ENCODE peak calls at places on chromosomes 13 and 19, in eight cellular contexts. F is left ventricle myocardium inferior, U is fibroblast of mammary gland, M is AG04450, I is mesothelial cell of epicardium, B is prostate gland, N is HFF-Myc, C is cardiac fibroblast. H is an unnamed sample.

GRCh38 chr19:58002384-58003152 is at the start of gene ZNF606:
- DNase-seq in N (peak), M (peak), B (peak), U (peak), F (peak), C (peak), I (peak), H (peak)

GRCh38 chr13:49234741-49235140 is 13.0 kb upstream of the CDADC1 start:
- DNase-seq in U (no peak), N (no peak), M (no peak), C (no peak), B (no peak), F (no peak), I (no peak), H (no peak)

GRCh38 chr13:87821512-87821911 is 150.3 kb downstream of the SLITRK5 start:
- DNase-seq in B (no peak), M (no peak), C (no peak), N (no peak), I (no peak), U (no peak), F (no peak), H (no peak)

GRCh38 chr13:49587311-49587847 is 2.0 kb upstream of the RCBTB1 start:
- DNase-seq in N (no peak), C (peak), M (no peak), I (no peak), B (no peak), U (peak), F (no peak), H (peak)

GRCh38 chr13:39411501-39411900 is 191.5 kb downstream of the LHFPL6 start:
- DNase-seq in C (no peak), I (no peak), B (no peak), M (no peak), N (no peak), U (no peak), F (no peak), H (no peak)

GRCh38 chr19:31278555-31279435 is 70.4 kb downstream of the TSHZ3 start:
- DNase-seq in C (no peak), N (no peak), F (no peak), B (no peak), U (no peak), I (no peak), M (no peak), H (no peak)

GRCh38 chr13:21529102-21529893 is 70.2 kb upstream of the ZDHHC20 start:
- DNase-seq in I (no peak), B (no peak), M (no peak), F (no peak), C (no peak), U (no peak), N (no peak), H (no peak)

GRCh38 chr13:104017317-104017716 is 951.1 kb upstream of the SLC10A2 start:
- DNase-seq in I (no peak), C (no peak), F (no peak), U (no peak), N (no peak), M (no peak), B (no peak), H (no peak)

GRCh38 chr19:39497850-39498261 is 891 bp upstream of the DLL3 start:
- DNase-seq in F (no peak), B (no peak), M (no peak), U (peak), N (no peak), I (no peak), C (peak), H (no peak)

GRCh38 chr13:26458196-26458734 is 99.2 kb upstream of the WASF3 start:
- DNase-seq in N (no peak), F (no peak), C (no peak), B (no peak), I (no peak), M (no peak), U (no peak), H (no peak)

GRCh38 chr13:113413898-113414282 is 39.4 kb downstream of the ADPRHL1 start:
- DNase-seq in C (no peak), M (no peak), I (no peak), B (no peak), U (no peak), N (no peak), F (peak), H (no peak)

GRCh38 chr13:52849727-52850395 is 1.4 kb upstream of the PCDH8 start:
- DNase-seq in F (no peak), B (no peak), U (no peak), C (no peak), I (no peak), N (no peak), M (no peak), H (no peak)

GRCh38 chr19:11247934-11248333 is 8.5 kb downstream of the ANGPTL8 start:
- DNase-seq in M (no peak), C (no peak), N (no peak), I (no peak), F (no peak), U (no peak), B (no peak), H (no peak)

GRCh38 chr13:46679369-46680180 is 117.4 kb downstream of the ESD start:
- DNase-seq in U (peak), B (no peak), I (no peak), N (peak), F (no peak), M (no peak), C (peak), H (peak)

GRCh38 chr13:27028683-27029480 is 142.7 kb downstream of the USP12 start:
- DNase-seq in U (no peak), F (no peak), M (no peak), I (no peak), N (no peak), C (no peak), B (no peak), H (no peak)

GRCh38 chr13:48680756-48681392 is 27.1 kb downstream of the CYSLTR2 start:
- DNase-seq in B (no peak), U (no peak), F (no peak), N (no peak), I (no peak), M (no peak), C (no peak), H (no peak)

GRCh38 chr19:15436012-15436825 is 13.5 kb downstream of the WIZ start:
- DNase-seq in U (no peak), M (no peak), B (no peak), I (no peak), F (no peak), C (no peak), N (no peak), H (no peak)

GRCh38 chr19:10672529-10673150 is 18.5 kb downstream of the ILF3 start:
- DNase-seq in C (no peak), B (no peak), U (peak), N (no peak), F (no peak), M (no peak), I (no peak), H (no peak)

GRCh38 chr19:40217921-40218890 is at the start of gene TTC9B:
- DNase-seq in F (no peak), C (peak), N (no peak), U (no peak), M (no peak), B (no peak), I (no peak), H (no peak)

GRCh38 chr13:66618702-66619101 is 611.4 kb downstream of the PCDH9 start:
- DNase-seq in M (peak), U (peak), I (no peak), N (peak), F (no peak), B (no peak), C (peak), H (peak)

GRCh38 chr19:47518854-47519253 is 4.0 kb upstream of the NAPA start:
- DNase-seq in F (no peak), I (no peak), B (no peak), M (no peak), N (no peak), C (no peak), U (no peak), H (no peak)

GRCh38 chr19:35257113-35257461 is 8.3 kb downstream of the LSR start:
- DNase-seq in I (no peak), U (no peak), F (no peak), M (no peak), B (no peak), C (no peak), N (no peak), H (no peak)

GRCh38 chr19:30447276-30447870 is 75.2 kb downstream of the ZNF536 start:
- DNase-seq in N (no peak), B (no peak), M (no peak), C (no peak), I (no peak), F (no peak), U (no peak), H (peak)

GRCh38 chr13:59012731-59013130 is 1151.0 kb downstream of the DIAPH3 start:
- DNase-seq in I (no peak), F (no peak), B (no peak), N (no peak), M (no peak), C (no peak), U (no peak), H (no peak)

GRCh38 chr19:29293736-29294342 is 80.9 kb upstream of the UQCRFS1 start:
- DNase-seq in M (no peak), C (no peak), N (no peak), U (no peak), B (no peak), I (no peak), F (no peak), H (no peak)

GRCh38 chr19:48660854-48661731 is 11.7 kb downstream of the NTN5 start:
- DNase-seq in B (peak), U (peak), F (peak), M (no peak), C (peak), I (no peak), N (peak), H (peak)

GRCh38 chr19:13588953-13589833 is 82.9 kb upstream of the CACNA1A start:
- DNase-seq in M (peak), N (no peak), F (peak), U (peak), B (peak), C (peak), I (peak), H (peak)

GRCh38 chr13:98672947-98673545 is 79.4 kb downstream of the SLC15A1 start:
- DNase-seq in B (peak), I (no peak), C (peak), M (peak), N (peak), U (peak), F (peak), H (peak)

GRCh38 chr13:98171806-98172569 is 5.1 kb downstream of the RNF113B start:
- DNase-seq in B (no peak), F (peak), N (no peak), M (no peak), C (peak), I (no peak), U (peak), H (no peak)

GRCh38 chr13:96637039-96637438 is 357.2 kb downstream of the OXGR1 start:
- DNase-seq in C (no peak), F (no peak), M (no peak), B (no peak), N (no peak), U (no peak), I (no peak), H (no peak)

GRCh38 chr19:48967346-48968178 is 2.5 kb downstream of the FTL start:
- DNase-seq in F (peak), U (peak), N (no peak), I (no peak), M (no peak), B (no peak), C (peak), H (peak)

GRCh38 chr19:47713046-47714021 is at the start of gene EHD2:
- DNase-seq in F (peak), B (peak), U (peak), M (peak), I (peak), N (no peak), C (peak), H (peak)

GRCh38 chr13:102138635-102139225 is 263.1 kb downstream of the FGF14 start:
- DNase-seq in I (no peak), N (no peak), F (no peak), U (peak), M (no peak), C (no peak), B (no peak), H (no peak)

GRCh38 chr13:75443356-75443958 is 38.5 kb downstream of the TBC1D4 start:
- DNase-seq in C (no peak), F (no peak), M (no peak), I (no peak), U (no peak), N (no peak), B (no peak), H (no peak)

GRCh38 chr13:31121327-31122140 is 40.2 kb downstream of the HSPH1 start:
- DNase-seq in I (no peak), B (no peak), F (no peak), U (no peak), M (no peak), C (peak), N (no peak), H (no peak)

GRCh38 chr13:31122143-31122542 is 39.6 kb downstream of the HSPH1 start:
- DNase-seq in I (no peak), C (no peak), U (no peak), F (no peak), M (no peak), B (no peak), N (no peak), H (no peak)

GRCh38 chr13:31122544-31123260 is 39.0 kb downstream of the HSPH1 start:
- DNase-seq in I (no peak), C (no peak), B (no peak), N (no peak), F (no peak), U (no peak), M (no peak), H (no peak)

GRCh38 chr13:31119526-31119925 is 42.2 kb downstream of the HSPH1 start:
- DNase-seq in C (no peak), F (no peak), I (no peak), M (no peak), U (no peak), N (no peak), B (no peak), H (no peak)

GRCh38 chr13:31119966-31120733 is 41.6 kb downstream of the HSPH1 start:
- DNase-seq in U (peak), I (no peak), B (no peak), C (peak), N (no peak), F (no peak), M (no peak), H (no peak)
- TF ChIP-seq CTCF in U (no peak), I (no peak), B (no peak), C (no peak), N (no peak), F (no peak), M (no peak), H (no peak)

DNA sequence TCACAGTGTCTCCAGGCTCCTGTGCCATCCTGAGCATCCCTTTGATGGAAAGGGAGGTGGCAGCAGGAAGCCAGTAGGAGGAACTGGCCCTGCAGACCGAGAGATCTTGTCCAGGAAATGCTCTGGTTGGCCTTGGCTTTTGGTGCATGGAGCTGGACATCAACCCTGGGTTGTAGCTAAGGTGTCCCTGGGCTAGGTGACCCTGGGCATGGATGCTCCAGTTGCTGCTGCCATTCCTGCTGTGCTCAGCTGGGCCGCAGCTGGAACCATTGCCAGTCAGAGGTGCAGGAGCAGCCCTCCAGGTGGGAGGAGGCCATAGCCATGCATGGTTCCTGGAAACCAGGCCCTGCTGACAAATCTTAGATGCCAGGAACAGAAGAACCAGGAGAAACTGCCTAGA is 67.5 kb downstream of the ZNF98 start:
- DNase-seq in M (no peak), U (no peak), C (no peak), B (no peak), F (no peak), I (no peak), N (no peak), H (no peak)
- TF ChIP-seq CTCF in M (no peak), U (no peak), C (no peak), B (no peak), F (no peak), I (no peak), N (no peak), H (no peak)

GRCh38 chr13:73708393-73708985 is 425.7 kb downstream of the KLF12 start:
- DNase-seq in C (peak), M (peak), N (peak), F (no peak), U (peak), I (no peak), B (peak), H (peak)
- TF ChIP-seq CTCF in C (peak), M (peak), N (peak), F (peak), U (peak), I (peak), B (peak), H (peak)

DNA sequence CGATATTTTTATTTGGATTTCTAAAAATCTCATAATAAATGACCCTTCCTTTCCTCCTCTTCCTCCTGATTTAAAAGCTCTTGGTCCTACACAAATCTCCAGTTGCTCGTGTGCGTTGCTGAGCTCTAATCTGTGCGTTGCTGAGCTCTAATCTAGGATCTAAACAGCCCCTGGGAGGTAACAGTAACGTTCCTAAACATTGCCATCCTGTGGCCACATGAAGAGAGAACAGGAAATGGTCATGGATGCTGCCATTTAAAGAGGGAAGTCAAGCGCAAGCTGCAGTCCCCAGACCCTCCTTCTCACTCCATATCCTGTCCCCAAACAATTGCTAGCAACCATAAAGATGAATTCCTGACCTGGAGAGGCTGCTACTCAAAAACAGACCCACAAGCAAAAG is 170.8 kb downstream of the NUFIP1 start:
- DNase-seq in N (no peak), B (no peak), C (peak), M (no peak), F (no peak), U (peak), I (no peak), H (peak)
- TF ChIP-seq CTCF in N (no peak), B (no peak), C (no peak), M (peak), F (no peak), U (peak), I (no peak), H (peak)

DNA sequence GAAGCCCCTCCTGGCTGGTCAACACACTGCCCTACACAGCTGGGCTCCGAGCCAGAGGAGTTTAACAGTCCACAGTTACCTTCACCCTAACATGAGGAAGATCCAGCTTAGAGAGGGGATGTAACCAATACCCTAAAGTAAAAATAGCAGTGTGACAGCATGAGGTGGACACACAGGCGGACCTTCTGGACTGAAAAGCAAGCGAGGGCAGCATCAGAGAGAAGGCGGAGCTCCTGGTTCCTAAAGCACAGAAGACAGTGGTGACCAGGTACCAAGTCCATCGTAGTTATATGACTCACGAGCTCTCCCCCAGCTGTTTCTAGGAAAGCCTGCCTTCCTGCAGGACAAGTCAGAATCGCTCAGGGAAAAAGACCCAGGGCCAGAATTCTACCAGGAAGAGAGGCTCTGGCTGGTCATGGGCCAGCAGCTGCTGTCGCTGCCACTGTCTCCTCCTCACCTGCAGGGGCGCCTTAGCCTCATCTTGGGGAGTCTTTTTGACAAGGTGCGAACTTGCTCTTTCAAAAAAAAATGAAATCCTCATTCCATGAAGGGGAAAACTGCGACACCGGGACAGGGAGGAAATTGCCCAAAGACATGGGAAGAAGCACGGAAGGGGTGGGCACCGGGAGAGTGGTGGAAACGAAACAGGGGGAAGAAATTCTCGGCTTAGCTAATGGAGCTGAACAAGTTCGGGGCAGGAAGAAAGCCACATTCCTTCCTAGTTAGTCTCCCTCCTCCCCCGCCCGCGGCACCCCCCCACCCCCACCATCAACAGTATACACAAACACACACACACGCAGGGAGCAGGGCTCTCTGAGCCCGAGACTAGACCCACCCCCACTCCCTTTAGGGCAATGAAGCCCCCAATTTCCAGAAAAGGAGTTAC is 1.7 kb downstream of the ELL start:
- DNase-seq in F (peak), B (peak), I (no peak), N (no peak), U (peak), M (peak), C (peak), H (peak)
- TF ChIP-seq CTCF in F (peak), B (peak), I (peak), N (peak), U (peak), M (peak), C (peak), H (peak)

GRCh38 chr19:18488838-18489626 is 32.8 kb downstream of the ELL start:
- DNase-seq in B (no peak), F (no peak), M (no peak), N (no peak), C (no peak), I (no peak), U (no peak), H (no peak)
- TF ChIP-seq CTCF in B (peak), F (peak), M (peak), N (peak), C (peak), I (no peak), U (peak), H (no peak)

H was measured in HFFc6.